ENCODE peak calls at places on chromosome 12, in ten cellular contexts. C, H, M, I, K, S, X, V, B and W are unnamed samples.

GRCh38 chr12:131597327-131597726 is 113.6 kb upstream of the SFSWAP start:
- DNase-seq in C (no peak), H (no peak), M (no peak), I (no peak), K (no peak), S (no peak), X (no peak), V (no peak), B (no peak), W (no peak)

GRCh38 chr12:71871116-71871515 is 31.6 kb downstream of the TBC1D15 start:
- DNase-seq in C (peak; percentile 69), H (no peak), M (no peak), I (no peak), K (no peak), S (peak; percentile 59), X (no peak), V (no peak), B (peak; percentile 75), W (no peak)

GRCh38 chr12:98618952-98619351 is 25.5 kb downstream of the SLC25A3 start:
- DNase-seq in C (peak; percentile 86), H (no peak), M (no peak), I (no peak), K (peak; percentile 93), S (no peak), X (no peak), V (no peak), B (peak; percentile 25), W (no peak)

GRCh38 chr12:56632701-56633464 is 2.8 kb upstream of the BAZ2A start:
- DNase-seq in C (peak; percentile 55), H (no peak), M (no peak), I (no peak), K (no peak), S (no peak), X (no peak), V (no peak), B (no peak), W (no peak)

GRCh38 chr12:132152921-132153321 is 8.7 kb downstream of the NOC4L start:
- DNase-seq in C (no peak), H (no peak), M (no peak), I (peak; percentile 29), K (no peak), S (no peak), X (no peak), V (no peak), B (no peak), W (no peak)

GRCh38 chr12:14901228-14901562 is 15.5 kb upstream of the MGP start:
- DNase-seq in C (no peak), H (no peak), M (no peak), I (no peak), K (no peak), S (no peak), X (no peak), V (no peak), B (no peak), W (no peak)

GRCh38 chr12:104649217-104649834 is 192.6 kb downstream of the CHST11 start:
- DNase-seq in C (no peak), H (no peak), M (no peak), I (no peak), K (peak; percentile 63), S (no peak), X (no peak), V (no peak), B (no peak), W (no peak)

GRCh38 chr12:105698047-105698446 is 367.6 kb downstream of the C12orf75 start:
- DNase-seq in C (peak; percentile 4), H (no peak), M (no peak), I (no peak), K (no peak), S (no peak), X (no peak), V (no peak), B (no peak), W (peak; percentile 34)

GRCh38 chr12:124940393-124941169 is 26.1 kb upstream of the UBC start:
- DNase-seq in C (peak; percentile 98), H (peak; percentile 86), M (peak; percentile 79), I (peak; percentile 80), K (no peak), S (peak; percentile 96), X (no peak), V (no peak), B (peak; percentile 87), W (peak; percentile 93)

GRCh38 chr12:53052419-53053222 is 2.8 kb downstream of the TNS2 start:
- DNase-seq in C (peak; percentile 90), H (peak; percentile 97), M (no peak), I (no peak), K (no peak), S (peak; percentile 51), X (peak; percentile 34), V (peak; percentile 9), B (peak; percentile 85), W (peak; percentile 73)

GRCh38 chr12:122473543-122474323 is 27.0 kb downstream of the ZCCHC8 start:
- DNase-seq in C (peak; percentile 49), H (peak; percentile 33), M (peak; percentile 56), I (peak; percentile 27), K (no peak), S (peak; percentile 73), X (no peak), V (no peak), B (peak; percentile 49), W (no peak)

GRCh38 chr12:53751336-53752191 is at the start of gene CISTR:
- DNase-seq in C (peak; percentile 35), H (peak; percentile 49), M (peak; percentile 58), I (peak; percentile 66), K (peak; percentile 34), S (no peak), X (no peak), V (no peak), B (no peak), W (no peak)

GRCh38 chr12:53047221-53048032 is 2.4 kb upstream of the TNS2 start:
- DNase-seq in C (peak; percentile 87), H (peak; percentile 90), M (peak; percentile 51), I (peak; percentile 89), K (peak; percentile 35), S (peak; percentile 72), X (no peak), V (peak; percentile 81), B (peak; percentile 69), W (peak; percentile 80)

GRCh38 chr12:30110970-30111586 is 327.3 kb upstream of the TMTC1 start:
- DNase-seq in C (peak; percentile 15), H (no peak), M (no peak), I (no peak), K (no peak), S (peak; percentile 4), X (peak; percentile 21), V (no peak), B (peak; percentile 27), W (peak; percentile 76)

GRCh38 chr12:47121146-47121545 is 41.4 kb upstream of the AMIGO2 start:
- DNase-seq in C (peak; percentile 57), H (no peak), M (no peak), I (no peak), K (no peak), S (peak; percentile 78), X (no peak), V (no peak), B (peak; percentile 48), W (peak; percentile 16)

GRCh38 chr12:111405856-111406473 is at the start of gene SH2B3:
- DNase-seq in C (peak; percentile 89), H (peak; percentile 82), M (no peak), I (no peak), K (no peak), S (peak; percentile 82), X (no peak), V (peak; percentile 64), B (peak; percentile 48), W (no peak)

GRCh38 chr12:4830568-4830967 is 79.1 kb upstream of the KCNA1 start:
- DNase-seq in C (no peak), H (no peak), M (no peak), I (no peak), K (no peak), S (no peak), X (no peak), V (no peak), B (no peak), W (no peak)

GRCh38 chr12:4958697-4959375 is 49.1 kb downstream of the KCNA1 start:
- DNase-seq in C (no peak), H (no peak), M (no peak), I (no peak), K (no peak), S (peak; percentile 3), X (peak; percentile 11), V (peak; percentile 54), B (no peak), W (no peak)

GRCh38 chr12:104588048-104588942 is 131.5 kb downstream of the CHST11 start:
- DNase-seq in C (peak; percentile 89), H (no peak), M (no peak), I (no peak), K (no peak), S (peak; percentile 95), X (no peak), V (no peak), B (peak; percentile 81), W (peak; percentile 20)

GRCh38 chr12:11973396-11973795 is 97.3 kb upstream of the BCL2L14 start:
- DNase-seq in C (no peak), H (no peak), M (no peak), I (no peak), K (no peak), S (no peak), X (no peak), V (no peak), B (no peak), W (no peak)

GRCh38 chr12:5965950-5966383 is 20.9 kb upstream of the ANO2 start:
- DNase-seq in C (peak; percentile 82), H (no peak), M (peak; percentile 14), I (peak; percentile 54), K (peak; percentile 2), S (peak; percentile 66), X (peak; percentile 49), V (peak; percentile 59), B (peak; percentile 34), W (peak; percentile 63)

GRCh38 chr12:75877588-75878381 is 153.8 kb downstream of the PHLDA1 start:
- DNase-seq in C (peak; percentile 7), H (no peak), M (no peak), I (no peak), K (no peak), S (no peak), X (no peak), V (no peak), B (peak; percentile 34), W (no peak)

GRCh38 chr12:65879878-65880277 is 55.6 kb downstream of the HMGA2 start:
- DNase-seq in C (peak; percentile 86), H (no peak), M (no peak), I (no peak), K (no peak), S (peak; percentile 90), X (no peak), V (no peak), B (peak; percentile 88), W (peak; percentile 83)

GRCh38 chr12:108146035-108146893 is 17.2 kb downstream of the WSCD2 start:
- DNase-seq in C (no peak), H (no peak), M (no peak), I (no peak), K (no peak), S (no peak), X (no peak), V (no peak), B (no peak), W (no peak)

GRCh38 chr12:124294686-124295315 is at the start of gene RFLNA:
- DNase-seq in C (peak; percentile 55), H (peak; percentile 56), M (no peak), I (no peak), K (no peak), S (no peak), X (no peak), V (no peak), B (no peak), W (no peak)

GRCh38 chr12:89349814-89350213 is 2.5 kb downstream of the DUSP6 start:
- DNase-seq in C (peak; percentile 74), H (no peak), M (no peak), I (no peak), K (peak; percentile 66), S (peak; percentile 83), X (no peak), V (peak; percentile 38), B (peak; percentile 81), W (peak; percentile 16)

GRCh38 chr12:31947971-31948370 is 11.2 kb upstream of the RESF1 start:
- DNase-seq in C (no peak), H (no peak), M (no peak), I (no peak), K (no peak), S (no peak), X (no peak), V (no peak), B (no peak), W (no peak)